ENCODE peak calls at places on chromosomes 13 and 19, in six cellular contexts. I is bronchial epithelial cell; O is SK-N-SH; S is germinal center; D is glutamatergic neuron; H is naive thymus-derived CD8-positive, alpha-beta T cell. T is an unnamed sample.

GRCh38 chr19:38134538-38135149 is 89.4 kb downstream of the DPF1 start:
- DNase-seq in S (peak; percentile 51), H (peak; percentile 11), I (peak; percentile 50), O (peak; percentile 65), D (peak; percentile 39), T (peak; percentile 63)

GRCh38 chr13:75927183-75927582 is 291.1 kb downstream of the LMO7 start:
- DNase-seq in O (no peak), S (no peak), H (no peak), I (no peak), D (no peak), T (no peak)

GRCh38 chr19:20444202-20444885 is 121.2 kb downstream of the ZNF737 start:
- DNase-seq in O (no peak), S (no peak), I (no peak), H (no peak), D (no peak), T (no peak)

GRCh38 chr19:12668346-12668745 is 1.7 kb downstream of the WDR83 start:
- DNase-seq in D (no peak), S (no peak), O (no peak), I (no peak), H (no peak), T (no peak)

GRCh38 chr19:51697169-51697776 is 4.1 kb downstream of the SPACA6 start:
- DNase-seq in S (no peak), D (no peak), I (no peak), H (no peak), O (peak; percentile 2), T (no peak)

GRCh38 chr13:60369242-60369641 is 27.8 kb upstream of the TDRD3 start:
- DNase-seq in S (peak; percentile 8), I (peak; percentile 25), O (peak; percentile 3), D (no peak), H (no peak), T (no peak)

GRCh38 chr19:44585371-44586141 is 27.8 kb upstream of the IGSF23 start:
- DNase-seq in I (peak; percentile 46), S (no peak), O (no peak), D (no peak), H (no peak), T (no peak)

GRCh38 chr13:43688230-43688907 is 98.4 kb downstream of the ENOX1 start:
- DNase-seq in O (no peak), D (no peak), I (no peak), S (no peak), H (no peak), T (no peak)

GRCh38 chr19:8143041-8143440 is 6.4 kb downstream of the FBN3 start:
- DNase-seq in O (peak; percentile 41), H (no peak), I (no peak), D (no peak), S (no peak), T (no peak)

GRCh38 chr19:50537306-50537685 is 23.6 kb upstream of the ASPDH start:
- DNase-seq in I (no peak), H (no peak), S (no peak), O (no peak), D (no peak), T (no peak)

GRCh38 chr19:49977846-49978245 is 16.9 kb upstream of the SIGLEC11 start:
- DNase-seq in I (no peak), S (no peak), D (no peak), H (no peak), O (no peak), T (no peak)

GRCh38 chr13:71242191-71242590 is 624.8 kb downstream of the DACH1 start:
- DNase-seq in S (no peak), I (no peak), O (no peak), D (no peak), H (no peak), T (no peak)

GRCh38 chr13:76722782-76723181 is 163.4 kb downstream of the KCTD12 start:
- DNase-seq in D (no peak), O (no peak), H (no peak), S (no peak), I (no peak), T (no peak)

GRCh38 chr13:32889986-32890565 is 126.1 kb upstream of the KL start:
- DNase-seq in S (no peak), O (no peak), H (no peak), I (no peak), D (no peak), T (no peak)

GRCh38 chr13:24112791-24113190 is 47.7 kb upstream of the SPATA13 start:
- DNase-seq in I (no peak), S (no peak), O (no peak), H (no peak), D (no peak), T (no peak)

GRCh38 chr13:33817843-33818661 is at the start of gene RFC3:
- DNase-seq in D (peak; percentile 97), I (peak; percentile 87), O (peak; percentile 86), H (peak; percentile 90), S (peak; percentile 84), T (peak; percentile 97)

GRCh38 chr13:106919638-106920037 is 351.7 kb upstream of the ARGLU1 start:
- DNase-seq in O (no peak), I (no peak), H (no peak), S (no peak), D (peak; percentile 25), T (no peak)

GRCh38 chr19:953501-954271 is 27.9 kb downstream of the ARID3A start:
- DNase-seq in H (no peak), I (no peak), D (no peak), S (no peak), O (no peak), T (no peak)

GRCh38 chr13:21060063-21060826 is 1.1 kb downstream of the LATS2 start:
- DNase-seq in H (no peak), I (no peak), S (no peak), D (peak; percentile 32), O (no peak), T (no peak)

GRCh38 chr13:70732611-70733010 is 624.4 kb upstream of the KLHL1 start:
- DNase-seq in O (no peak), S (no peak), I (no peak), D (no peak), H (no peak), T (no peak)

GRCh38 chr19:1206063-1206732 is 620 bp downstream of the STK11 start:
- DNase-seq in D (peak; percentile 44), S (no peak), O (peak; percentile 55), I (no peak), H (no peak), T (no peak)

GRCh38 chr19:13526552-13526951 is 20.3 kb upstream of the CACNA1A start:
- DNase-seq in D (peak; percentile 59), O (no peak), H (no peak), S (no peak), I (peak; percentile 2), T (peak; percentile 9)

GRCh38 chr19:56837004-56837403 is 3.5 kb downstream of the PEG3 start:
- DNase-seq in D (no peak), I (no peak), S (no peak), H (no peak), O (peak; percentile 10), T (no peak)

GRCh38 chr19:15479391-15480345 is at the start of gene PGLYRP2:
- DNase-seq in H (peak; percentile 23), D (no peak), O (peak; percentile 17), I (peak; percentile 36), S (no peak), T (no peak)

GRCh38 chr13:85031771-85032170 is 767.4 kb downstream of the SLITRK6 start:
- DNase-seq in S (no peak), I (no peak), O (no peak), D (no peak), H (no peak), T (no peak)

GRCh38 chr19:8938576-8938975 is 71.6 kb downstream of the MUC16 start:
- DNase-seq in O (no peak), D (no peak), S (no peak), H (no peak), I (no peak), T (no peak)

GRCh38 chr13:51971520-51972426 is 39.5 kb downstream of the ATP7B start:
- DNase-seq in I (no peak), D (no peak), H (no peak), O (no peak), S (no peak), T (no peak)

GRCh38 chr13:42780044-42780443 is 1.3 kb upstream of the FAM216B start:
- DNase-seq in I (no peak), O (no peak), S (no peak), D (no peak), H (no peak), T (no peak)

GRCh38 chr13:32001392-32001768 is 30.2 kb upstream of the FRY start:
- DNase-seq in O (peak; percentile 60), I (no peak), D (no peak), S (peak; percentile 59), H (peak; percentile 6), T (peak; percentile 64)

GRCh38 chr13:77325371-77325941 is 1.4 kb downstream of the MYCBP2 start:
- DNase-seq in H (peak; percentile 60), D (no peak), O (peak; percentile 6), S (peak; percentile 39), I (peak; percentile 79), T (peak; percentile 44)